ENCODE peak calls at places on chromosome 17, in seven cellular contexts. One of them, this sample, is unnamed.

GRCh38 chr17:8673621-8674020 is 43.1 kb upstream of the MYH10 start:
- DNase-seq in activated CD4-positive, alpha-beta T cell treated with anti-CD3 and anti-CD28 coated beads, Interleukin-2, amount 10 ng/mL, durations not matched to agents 7 days and 5 days: no peak
- DNase-seq in choroid plexus epithelial cell: peak; percentile 79
- DNase-seq in C1 segment of cervical spinal cord: no peak
- DNase-seq in hippocampal formation: no peak
- DNase-seq in brain microvascular endothelial cell: peak; percentile 90
- DNase-seq in SK-N-DZ: peak; percentile 93
- DNase-seq in this sample: no peak

GRCh38 chr17:1491406-1492248 is 859 bp downstream of the MYO1C start:
- DNase-seq in activated CD4-positive, alpha-beta T cell treated with anti-CD3 and anti-CD28 coated beads, Interleukin-2, amount 10 ng/mL, durations not matched to agents 7 days and 5 days: peak; percentile 43
- DNase-seq in choroid plexus epithelial cell: peak; percentile 35
- DNase-seq in C1 segment of cervical spinal cord: no peak
- DNase-seq in hippocampal formation: peak; percentile 32
- DNase-seq in brain microvascular endothelial cell: no peak
- DNase-seq in SK-N-DZ: no peak
- DNase-seq in this sample: no peak

GRCh38 chr17:37490638-37491614 is 1.2 kb downstream of the DUSP14 start:
- DNase-seq in activated CD4-positive, alpha-beta T cell treated with anti-CD3 and anti-CD28 coated beads, Interleukin-2, amount 10 ng/mL, durations not matched to agents 7 days and 5 days: no peak
- DNase-seq in choroid plexus epithelial cell: peak; percentile 91
- DNase-seq in C1 segment of cervical spinal cord: no peak
- DNase-seq in hippocampal formation: no peak
- DNase-seq in brain microvascular endothelial cell: peak; percentile 84
- DNase-seq in SK-N-DZ: peak; percentile 30
- DNase-seq in this sample: no peak

GRCh38 chr17:74061758-74062157 is 141.7 kb upstream of the RPL38 start:
- DNase-seq in activated CD4-positive, alpha-beta T cell treated with anti-CD3 and anti-CD28 coated beads, Interleukin-2, amount 10 ng/mL, durations not matched to agents 7 days and 5 days: no peak
- DNase-seq in choroid plexus epithelial cell: no peak
- DNase-seq in C1 segment of cervical spinal cord: no peak
- DNase-seq in hippocampal formation: no peak
- DNase-seq in brain microvascular endothelial cell: no peak
- DNase-seq in SK-N-DZ: no peak
- DNase-seq in this sample: no peak

GRCh38 chr17:7703584-7704574 is 1.1 kb upstream of the EFNB3 start:
- DNase-seq in activated CD4-positive, alpha-beta T cell treated with anti-CD3 and anti-CD28 coated beads, Interleukin-2, amount 10 ng/mL, durations not matched to agents 7 days and 5 days: no peak
- DNase-seq in choroid plexus epithelial cell: peak; percentile 72
- DNase-seq in C1 segment of cervical spinal cord: no peak
- DNase-seq in hippocampal formation: no peak
- DNase-seq in brain microvascular endothelial cell: peak; percentile 38
- DNase-seq in SK-N-DZ: peak; percentile 75
- DNase-seq in this sample: peak; percentile 52

GRCh38 chr17:40068917-40069750 is 6.4 kb downstream of the THRA start:
- DNase-seq in activated CD4-positive, alpha-beta T cell treated with anti-CD3 and anti-CD28 coated beads, Interleukin-2, amount 10 ng/mL, durations not matched to agents 7 days and 5 days: peak; percentile 79
- DNase-seq in choroid plexus epithelial cell: peak; percentile 89
- DNase-seq in C1 segment of cervical spinal cord: peak; percentile 83
- DNase-seq in hippocampal formation: peak; percentile 86
- DNase-seq in brain microvascular endothelial cell: peak; percentile 60
- DNase-seq in SK-N-DZ: peak; percentile 79
- DNase-seq in this sample: peak; percentile 83

GRCh38 chr17:18960241-18960665 is 8.3 kb downstream of the SLC5A10 start:
- DNase-seq in activated CD4-positive, alpha-beta T cell treated with anti-CD3 and anti-CD28 coated beads, Interleukin-2, amount 10 ng/mL, durations not matched to agents 7 days and 5 days: no peak
- DNase-seq in choroid plexus epithelial cell: no peak
- DNase-seq in C1 segment of cervical spinal cord: no peak
- DNase-seq in hippocampal formation: no peak
- DNase-seq in brain microvascular endothelial cell: no peak
- DNase-seq in SK-N-DZ: no peak
- DNase-seq in this sample: no peak

GRCh38 chr17:79951361-79952264 is 84.1 kb downstream of the TBC1D16 start:
- DNase-seq in activated CD4-positive, alpha-beta T cell treated with anti-CD3 and anti-CD28 coated beads, Interleukin-2, amount 10 ng/mL, durations not matched to agents 7 days and 5 days: no peak
- DNase-seq in choroid plexus epithelial cell: peak; percentile 95
- DNase-seq in C1 segment of cervical spinal cord: no peak
- DNase-seq in hippocampal formation: peak; percentile 68
- DNase-seq in brain microvascular endothelial cell: peak; percentile 94
- DNase-seq in SK-N-DZ: peak; percentile 46
- DNase-seq in this sample: no peak

GRCh38 chr17:5254903-5255521 is 20.4 kb upstream of the SCIMP start:
- DNase-seq in activated CD4-positive, alpha-beta T cell treated with anti-CD3 and anti-CD28 coated beads, Interleukin-2, amount 10 ng/mL, durations not matched to agents 7 days and 5 days: no peak
- DNase-seq in choroid plexus epithelial cell: no peak
- DNase-seq in C1 segment of cervical spinal cord: no peak
- DNase-seq in hippocampal formation: peak; percentile 12
- DNase-seq in brain microvascular endothelial cell: no peak
- DNase-seq in SK-N-DZ: no peak
- DNase-seq in this sample: no peak

GRCh38 chr17:48637323-48638260 is 11.4 kb upstream of the HOXB9 start:
- DNase-seq in activated CD4-positive, alpha-beta T cell treated with anti-CD3 and anti-CD28 coated beads, Interleukin-2, amount 10 ng/mL, durations not matched to agents 7 days and 5 days: no peak
- DNase-seq in choroid plexus epithelial cell: peak; percentile 4
- DNase-seq in C1 segment of cervical spinal cord: no peak
- DNase-seq in hippocampal formation: no peak
- DNase-seq in brain microvascular endothelial cell: no peak
- DNase-seq in SK-N-DZ: no peak
- DNase-seq in this sample: no peak

GRCh38 chr17:77528516-77529327 is 388.0 kb downstream of the SEC14L1 start:
- DNase-seq in activated CD4-positive, alpha-beta T cell treated with anti-CD3 and anti-CD28 coated beads, Interleukin-2, amount 10 ng/mL, durations not matched to agents 7 days and 5 days: peak; percentile 17
- DNase-seq in choroid plexus epithelial cell: no peak
- DNase-seq in C1 segment of cervical spinal cord: no peak
- DNase-seq in hippocampal formation: no peak
- DNase-seq in brain microvascular endothelial cell: no peak
- DNase-seq in SK-N-DZ: peak; percentile 79
- DNase-seq in this sample: no peak

GRCh38 chr17:78903101-78903779 is at the start of gene CEP295NL:
- DNase-seq in activated CD4-positive, alpha-beta T cell treated with anti-CD3 and anti-CD28 coated beads, Interleukin-2, amount 10 ng/mL, durations not matched to agents 7 days and 5 days: no peak
- DNase-seq in choroid plexus epithelial cell: peak; percentile 56
- DNase-seq in C1 segment of cervical spinal cord: no peak
- DNase-seq in hippocampal formation: no peak
- DNase-seq in brain microvascular endothelial cell: no peak
- DNase-seq in SK-N-DZ: no peak
- DNase-seq in this sample: no peak

GRCh38 chr17:77310336-77310735 is 169.6 kb downstream of the SEC14L1 start:
- DNase-seq in activated CD4-positive, alpha-beta T cell treated with anti-CD3 and anti-CD28 coated beads, Interleukin-2, amount 10 ng/mL, durations not matched to agents 7 days and 5 days: no peak
- DNase-seq in choroid plexus epithelial cell: no peak
- DNase-seq in C1 segment of cervical spinal cord: no peak
- DNase-seq in hippocampal formation: no peak
- DNase-seq in brain microvascular endothelial cell: no peak
- DNase-seq in SK-N-DZ: no peak
- DNase-seq in this sample: no peak

GRCh38 chr17:50649042-50649908 is 14.6 kb downstream of the ABCC3 start:
- DNase-seq in activated CD4-positive, alpha-beta T cell treated with anti-CD3 and anti-CD28 coated beads, Interleukin-2, amount 10 ng/mL, durations not matched to agents 7 days and 5 days: no peak
- DNase-seq in choroid plexus epithelial cell: peak; percentile 41
- DNase-seq in C1 segment of cervical spinal cord: no peak
- DNase-seq in hippocampal formation: no peak
- DNase-seq in brain microvascular endothelial cell: no peak
- DNase-seq in SK-N-DZ: no peak
- DNase-seq in this sample: no peak

GRCh38 chr17:39235555-39236221 is 9.9 kb upstream of the STAC2 start:
- DNase-seq in activated CD4-positive, alpha-beta T cell treated with anti-CD3 and anti-CD28 coated beads, Interleukin-2, amount 10 ng/mL, durations not matched to agents 7 days and 5 days: peak; percentile 67
- DNase-seq in choroid plexus epithelial cell: peak; percentile 83
- DNase-seq in C1 segment of cervical spinal cord: no peak
- DNase-seq in hippocampal formation: no peak
- DNase-seq in brain microvascular endothelial cell: peak; percentile 34
- DNase-seq in SK-N-DZ: peak; percentile 86
- DNase-seq in this sample: no peak

GRCh38 chr17:29674270-29674669 is 51.6 kb upstream of the CORO6 start:
- DNase-seq in activated CD4-positive, alpha-beta T cell treated with anti-CD3 and anti-CD28 coated beads, Interleukin-2, amount 10 ng/mL, durations not matched to agents 7 days and 5 days: no peak
- DNase-seq in choroid plexus epithelial cell: no peak
- DNase-seq in C1 segment of cervical spinal cord: no peak
- DNase-seq in hippocampal formation: no peak
- DNase-seq in brain microvascular endothelial cell: no peak
- DNase-seq in SK-N-DZ: no peak
- DNase-seq in this sample: no peak

GRCh38 chr17:51322390-51323029 is 62.2 kb downstream of the UTP18 start:
- DNase-seq in activated CD4-positive, alpha-beta T cell treated with anti-CD3 and anti-CD28 coated beads, Interleukin-2, amount 10 ng/mL, durations not matched to agents 7 days and 5 days: peak; percentile 33
- DNase-seq in choroid plexus epithelial cell: peak; percentile 57
- DNase-seq in C1 segment of cervical spinal cord: no peak
- DNase-seq in hippocampal formation: no peak
- DNase-seq in brain microvascular endothelial cell: no peak
- DNase-seq in SK-N-DZ: peak; percentile 32
- DNase-seq in this sample: no peak

GRCh38 chr17:38980455-38981217 is 13.4 kb upstream of the FBXO47 start:
- DNase-seq in activated CD4-positive, alpha-beta T cell treated with anti-CD3 and anti-CD28 coated beads, Interleukin-2, amount 10 ng/mL, durations not matched to agents 7 days and 5 days: no peak
- DNase-seq in choroid plexus epithelial cell: no peak
- DNase-seq in C1 segment of cervical spinal cord: no peak
- DNase-seq in hippocampal formation: no peak
- DNase-seq in brain microvascular endothelial cell: no peak
- DNase-seq in SK-N-DZ: no peak
- DNase-seq in this sample: no peak

GRCh38 chr17:55587608-55588139 is 76.4 kb upstream of the SMIM36 start:
- DNase-seq in activated CD4-positive, alpha-beta T cell treated with anti-CD3 and anti-CD28 coated beads, Interleukin-2, amount 10 ng/mL, durations not matched to agents 7 days and 5 days: no peak
- DNase-seq in choroid plexus epithelial cell: peak; percentile 50
- DNase-seq in C1 segment of cervical spinal cord: no peak
- DNase-seq in hippocampal formation: no peak
- DNase-seq in brain microvascular endothelial cell: no peak
- DNase-seq in SK-N-DZ: no peak
- DNase-seq in this sample: no peak

GRCh38 chr17:82230627-82231311 is 1.9 kb downstream of the SLC16A3 start:
- DNase-seq in activated CD4-positive, alpha-beta T cell treated with anti-CD3 and anti-CD28 coated beads, Interleukin-2, amount 10 ng/mL, durations not matched to agents 7 days and 5 days: peak; percentile 62
- DNase-seq in choroid plexus epithelial cell: peak; percentile 89
- DNase-seq in C1 segment of cervical spinal cord: no peak
- DNase-seq in hippocampal formation: peak; percentile 52
- DNase-seq in brain microvascular endothelial cell: peak; percentile 64
- DNase-seq in SK-N-DZ: peak; percentile 82
- DNase-seq in this sample: no peak

GRCh38 chr17:48127371-48128051 is 19.9 kb downstream of the SNX11 start:
- DNase-seq in activated CD4-positive, alpha-beta T cell treated with anti-CD3 and anti-CD28 coated beads, Interleukin-2, amount 10 ng/mL, durations not matched to agents 7 days and 5 days: no peak
- DNase-seq in choroid plexus epithelial cell: no peak
- DNase-seq in C1 segment of cervical spinal cord: no peak
- DNase-seq in hippocampal formation: peak; percentile 27
- DNase-seq in brain microvascular endothelial cell: no peak
- DNase-seq in SK-N-DZ: no peak
- DNase-seq in this sample: peak; percentile 78

GRCh38 chr17:37884516-37884915 is 39.7 kb upstream of the TBC1D3K start:
- DNase-seq in activated CD4-positive, alpha-beta T cell treated with anti-CD3 and anti-CD28 coated beads, Interleukin-2, amount 10 ng/mL, durations not matched to agents 7 days and 5 days: no peak
- DNase-seq in choroid plexus epithelial cell: no peak
- DNase-seq in C1 segment of cervical spinal cord: no peak
- DNase-seq in hippocampal formation: no peak
- DNase-seq in brain microvascular endothelial cell: no peak
- DNase-seq in SK-N-DZ: no peak
- DNase-seq in this sample: no peak

GRCh38 chr17:77346765-77347164 is 206.0 kb downstream of the SEC14L1 start:
- DNase-seq in activated CD4-positive, alpha-beta T cell treated with anti-CD3 and anti-CD28 coated beads, Interleukin-2, amount 10 ng/mL, durations not matched to agents 7 days and 5 days: no peak
- DNase-seq in choroid plexus epithelial cell: no peak
- DNase-seq in C1 segment of cervical spinal cord: no peak
- DNase-seq in hippocampal formation: no peak
- DNase-seq in brain microvascular endothelial cell: no peak
- DNase-seq in SK-N-DZ: no peak
- DNase-seq in this sample: no peak

GRCh38 chr17:2212328-2212981 is 91.1 kb downstream of the SMG6 start:
- DNase-seq in activated CD4-positive, alpha-beta T cell treated with anti-CD3 and anti-CD28 coated beads, Interleukin-2, amount 10 ng/mL, durations not matched to agents 7 days and 5 days: no peak
- DNase-seq in choroid plexus epithelial cell: peak; percentile 90
- DNase-seq in C1 segment of cervical spinal cord: no peak
- DNase-seq in hippocampal formation: peak; percentile 17
- DNase-seq in brain microvascular endothelial cell: no peak
- DNase-seq in SK-N-DZ: no peak
- DNase-seq in this sample: no peak

GRCh38 chr17:32590974-32591373 is 104.2 kb downstream of the CDK5R1 start:
- DNase-seq in activated CD4-positive, alpha-beta T cell treated with anti-CD3 and anti-CD28 coated beads, Interleukin-2, amount 10 ng/mL, durations not matched to agents 7 days and 5 days: no peak
- DNase-seq in choroid plexus epithelial cell: no peak
- DNase-seq in C1 segment of cervical spinal cord: no peak
- DNase-seq in hippocampal formation: no peak
- DNase-seq in brain microvascular endothelial cell: no peak
- DNase-seq in SK-N-DZ: no peak
- DNase-seq in this sample: no peak

This sample was measured in breast epithelium.